ENCODE peak calls at places on chromosomes 6 and 20, in ten cellular contexts. Z is small intestine, S is WERI-Rb-1, V is caudate nucleus, T is HCT116, U is A549, Q is IMR-90, W is substantia nigra, G is mammary epithelial cell, X is thyroid gland. A is an unnamed sample.

GRCh38 chr6:136341367-136341766 is 51.7 kb upstream of the BCLAF1 start:
- DNase-seq in Z (no peak), S (no peak), V (no peak), T (no peak), U (no peak), Q (no peak), W (no peak), G (no peak), X (no peak), A (no peak)

GRCh38 chr20:50824137-50824536 is 29.3 kb downstream of the BCAS4 start:
- DNase-seq in Z (peak), S (no peak), V (no peak), T (no peak), U (peak), Q (peak), W (no peak), G (no peak), X (no peak), A (peak)

GRCh38 chr6:161536141-161536735 is 262.4 kb upstream of the AGPAT4 start:
- DNase-seq in Z (no peak), S (no peak), V (no peak), T (no peak), U (no peak), Q (no peak), W (no peak), G (no peak), X (no peak), A (no peak)

GRCh38 chr20:52410182-52410647 is 218.6 kb upstream of the ZFP64 start:
- DNase-seq in Z (peak), S (no peak), V (no peak), T (no peak), U (no peak), Q (peak), W (no peak), G (no peak), X (no peak), A (no peak)

GRCh38 chr6:137520520-137520919 is 26.3 kb upstream of the OLIG3 start:
- DNase-seq in Z (no peak), S (no peak), V (no peak), T (no peak), U (no peak), Q (no peak), W (no peak), G (no peak), X (no peak), A (no peak)

GRCh38 chr6:136403166-136403980 is 113.7 kb upstream of the BCLAF1 start:
- DNase-seq in Z (no peak), S (no peak), V (no peak), T (peak), U (peak), Q (peak), W (no peak), G (peak), X (no peak), A (peak)

GRCh38 chr20:52494244-52494643 is 302.7 kb upstream of the ZFP64 start:
- DNase-seq in Z (no peak), S (no peak), V (no peak), T (no peak), U (peak), Q (peak), W (no peak), G (peak), X (no peak), A (peak)

GRCh38 chr6:15061176-15061575 is 184.7 kb upstream of the JARID2 start:
- DNase-seq in Z (no peak), S (peak), V (no peak), T (no peak), U (no peak), Q (no peak), W (no peak), G (no peak), X (no peak), A (no peak)

GRCh38 chr6:42260424-42260888 is 42.8 kb upstream of the MRPS10 start:
- DNase-seq in Z (no peak), S (peak), V (no peak), T (peak), U (peak), Q (no peak), W (no peak), G (no peak), X (peak), A (no peak)

GRCh38 chr6:21738180-21739094 is 144.9 kb downstream of the SOX4 start:
- DNase-seq in Z (no peak), S (no peak), V (no peak), T (no peak), U (peak), Q (peak), W (no peak), G (no peak), X (peak), A (no peak)

GRCh38 chr20:33896509-33896908 is 85.4 kb downstream of the CHMP4B start:
- DNase-seq in Z (no peak), S (no peak), V (no peak), T (no peak), U (no peak), Q (peak), W (no peak), G (no peak), X (peak), A (peak)

GRCh38 chr6:75409286-75409685 is 84.3 kb downstream of the FILIP1 start:
- DNase-seq in Z (no peak), S (no peak), V (no peak), T (no peak), U (no peak), Q (peak), W (no peak), G (no peak), X (no peak), A (no peak)

GRCh38 chr20:235891-236290 is 8.8 kb downstream of the DEFB129 start:
- DNase-seq in Z (no peak), S (no peak), V (no peak), T (no peak), U (peak), Q (no peak), W (peak), G (peak), X (peak), A (no peak)

GRCh38 chr6:19368511-19368910 is 468.7 kb upstream of the ID4 start:
- DNase-seq in Z (no peak), S (no peak), V (no peak), T (peak), U (no peak), Q (peak), W (no peak), G (peak), X (no peak), A (peak)

GRCh38 chr6:162543221-162543620 is 184.3 kb downstream of the PRKN start:
- DNase-seq in Z (no peak), S (no peak), V (no peak), T (no peak), U (no peak), Q (no peak), W (no peak), G (no peak), X (no peak), A (no peak)

GRCh38 chr6:40957616-40958492 is 81.2 kb downstream of the UNC5CL start:
- DNase-seq in Z (peak), S (no peak), V (no peak), T (peak), U (peak), Q (peak), W (no peak), G (peak), X (no peak), A (peak)

GRCh38 chr6:41786451-41787218 is 859 bp upstream of the TOMM6 start:
- DNase-seq in Z (peak), S (peak), V (peak), T (peak), U (peak), Q (peak), W (peak), G (peak), X (peak), A (peak)

GRCh38 chr20:63064310-63064709 is 57.5 kb upstream of the BHLHE23 start:
- DNase-seq in Z (no peak), S (no peak), V (no peak), T (no peak), U (no peak), Q (no peak), W (no peak), G (no peak), X (no peak), A (no peak)

GRCh38 chr6:91633374-91634184 is 1046.7 kb upstream of the MAP3K7 start:
- DNase-seq in Z (peak), S (peak), V (no peak), T (no peak), U (no peak), Q (no peak), W (no peak), G (no peak), X (no peak), A (no peak)

GRCh38 chr6:89689732-89690131 is 51.2 kb upstream of the LYRM2 start:
- DNase-seq in Z (no peak), S (no peak), V (peak), T (no peak), U (no peak), Q (no peak), W (peak), G (no peak), X (no peak), A (peak)
- H3K27ac ChIP-seq in Z (no peak), S (no peak), V (peak), T (no peak), U (no peak), Q (no peak), W (peak), G (no peak), X (no peak), A (no peak)

GRCh38 chr6:155335265-155335664 is 21.0 kb upstream of the TFB1M start:
- DNase-seq in Z (no peak), S (no peak), V (no peak), T (no peak), U (no peak), Q (no peak), W (no peak), G (no peak), X (no peak), A (no peak)
- H3K27ac ChIP-seq in Z (no peak), S (no peak), V (no peak), T (no peak), U (no peak), Q (no peak), W (no peak), G (no peak), X (no peak), A (no peak)

DNA sequence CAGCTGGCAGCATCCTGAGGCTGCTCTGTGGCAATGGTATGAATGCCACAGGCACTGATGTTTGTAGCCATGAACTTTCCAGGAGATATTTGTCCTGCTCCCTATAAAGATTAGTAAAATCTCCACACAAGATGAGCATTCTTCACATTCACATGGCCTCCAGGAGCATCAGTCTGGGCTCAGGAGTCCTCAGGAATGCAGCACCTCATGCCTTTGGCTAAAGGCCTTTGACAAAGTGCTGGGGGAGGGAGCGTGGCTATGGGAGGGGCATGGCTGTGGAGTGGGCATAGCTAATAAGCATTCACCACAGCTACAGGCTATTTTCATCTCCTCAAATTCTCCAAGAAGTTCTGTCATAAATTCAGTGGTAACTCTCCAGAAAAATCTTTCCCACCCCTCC is 90.5 kb upstream of the LY86 start:
- DNase-seq in Z (no peak), S (no peak), V (no peak), T (no peak), U (no peak), Q (no peak), W (no peak), G (no peak), X (no peak), A (no peak)
- H3K27ac ChIP-seq in Z (no peak), S (no peak), V (no peak), T (no peak), U (no peak), Q (no peak), W (no peak), G (no peak), X (no peak), A (no peak)

DNA sequence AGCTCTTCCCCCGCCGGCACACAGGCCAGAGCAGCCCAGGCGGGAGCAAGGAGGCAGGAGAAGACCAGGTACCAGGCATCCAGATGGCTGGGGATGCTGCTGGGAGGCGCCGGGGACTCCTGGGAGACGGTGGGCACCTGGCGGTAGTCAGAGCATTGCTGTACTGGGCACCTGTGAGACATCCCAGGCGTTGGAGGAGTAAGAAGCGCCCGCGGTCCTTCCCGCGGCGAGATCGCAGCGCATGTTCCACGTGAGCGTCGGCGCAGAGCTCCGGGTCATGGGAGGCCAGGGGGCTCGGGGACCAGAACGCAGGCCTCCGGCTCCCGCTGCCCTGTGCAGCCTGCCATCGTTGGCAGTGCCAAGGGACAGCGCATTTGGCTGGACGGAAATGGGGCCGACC is 293.7 kb upstream of the CDYL start:
- DNase-seq in Z (no peak), S (no peak), V (no peak), T (no peak), U (no peak), Q (no peak), W (no peak), G (no peak), X (no peak), A (no peak)
- H3K27ac ChIP-seq in Z (no peak), S (no peak), V (no peak), T (no peak), U (no peak), Q (no peak), W (no peak), G (no peak), X (no peak), A (no peak)

DNA sequence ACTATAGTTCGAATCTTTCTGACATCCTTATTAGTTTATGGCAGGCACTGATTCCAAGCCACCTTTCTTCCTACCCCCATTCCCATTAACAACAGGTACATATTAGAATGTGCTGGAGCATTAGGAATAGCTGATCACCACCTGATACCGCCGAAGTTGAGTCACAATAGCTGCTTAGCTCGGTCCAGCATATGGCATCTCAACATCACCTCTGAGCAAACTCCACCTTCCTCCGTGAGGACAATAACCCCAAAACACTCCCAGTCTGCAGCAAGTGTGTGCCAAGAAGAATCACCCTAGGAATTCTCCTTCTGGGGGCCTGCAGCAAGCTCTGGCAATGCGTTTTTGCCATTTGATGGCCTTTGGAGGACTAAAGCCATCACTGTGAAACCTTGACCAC is 8.7 kb downstream of the PMEPA1 start:
- DNase-seq in Z (no peak), S (no peak), V (no peak), T (no peak), U (no peak), Q (no peak), W (no peak), G (no peak), X (no peak), A (no peak)
- H3K27ac ChIP-seq in Z (no peak), S (no peak), V (no peak), T (no peak), U (peak), Q (no peak), W (no peak), G (no peak), X (no peak), A (no peak)